ENCODE peak calls at places on chromosomes 16 and 17, in eight cellular contexts. G, W, E, V, A, X, L and Q are unnamed samples. For H3K4me1, the result is how much of the 10 kb centered on the place peaks cover.

GRCh38 chr17:50059759-50060273 is 3.9 kb downstream of the ITGA3 start:
- DNase-seq in G (no peak), W (no peak), E (no peak), V (no peak), A (no peak), X (no peak), L (peak), Q (no peak)

GRCh38 chr17:77161953-77162352 is 21.2 kb downstream of the SEC14L1 start:
- DNase-seq in G (no peak), W (no peak), E (no peak), V (no peak), A (no peak), X (no peak), L (no peak), Q (no peak)

GRCh38 chr16:84109598-84110325 is 7.0 kb downstream of the MBTPS1 start:
- DNase-seq in G (no peak), W (no peak), E (no peak), V (no peak), A (no peak), X (no peak), L (no peak), Q (no peak)

GRCh38 chr16:85923153-85924021 is 24.4 kb downstream of the IRF8 start:
- DNase-seq in G (no peak), W (no peak), E (no peak), V (no peak), A (no peak), X (peak), L (peak), Q (no peak)

GRCh38 chr17:71396711-71397110 is 724.1 kb upstream of the SOX9 start:
- DNase-seq in G (no peak), W (no peak), E (no peak), V (no peak), A (no peak), X (no peak), L (no peak), Q (no peak)

GRCh38 chr16:8678068-8678927 is 3.9 kb downstream of the ABAT start:
- DNase-seq in G (no peak), W (no peak), E (no peak), V (no peak), A (no peak), X (peak), L (no peak), Q (no peak)

GRCh38 chr17:77924757-77925336 is 33.7 kb upstream of the TNRC6C start:
- DNase-seq in G (peak), W (peak), E (no peak), V (no peak), A (no peak), X (no peak), L (no peak), Q (no peak)

GRCh38 chr16:51150894-51151320 is at the start of gene SALL1:
- DNase-seq in G (no peak), W (no peak), E (peak), V (no peak), A (no peak), X (no peak), L (no peak), Q (no peak)

GRCh38 chr16:62664566-62664965 is 628.3 kb upstream of the CDH8 start:
- DNase-seq in G (peak), W (peak), E (no peak), V (no peak), A (no peak), X (no peak), L (no peak), Q (no peak)

GRCh38 chr16:75624921-75625334 is 1.8 kb upstream of the ADAT1 start:
- DNase-seq in G (no peak), W (no peak), E (no peak), V (peak), A (no peak), X (peak), L (no peak), Q (no peak)
- H3K27ac ChIP-seq in G (no peak), W (peak), E (no peak), V (no peak), A (no peak), X (peak), L (no peak), Q (no peak)

GRCh38 chr17:38627957-38628356 is 22.2 kb upstream of the SRCIN1 start:
- DNase-seq in G (no peak), W (no peak), E (no peak), V (no peak), A (no peak), X (no peak), L (no peak), Q (no peak)
- H3K4me1 ChIP-seq in G (under half), W (under half), E (under half), V (under half), A (under half), X (under half), L (under half), Q (under half)

GRCh38 chr16:2842340-2843000 is 12.4 kb downstream of the ZG16B start:
- DNase-seq in G (peak), W (peak), E (no peak), V (no peak), A (peak), X (no peak), L (peak), Q (peak)
- TF ChIP-seq CTCF in G (no peak), W (peak), E (no peak), V (peak), A (peak), X (peak), L (peak), Q (peak)

DNA sequence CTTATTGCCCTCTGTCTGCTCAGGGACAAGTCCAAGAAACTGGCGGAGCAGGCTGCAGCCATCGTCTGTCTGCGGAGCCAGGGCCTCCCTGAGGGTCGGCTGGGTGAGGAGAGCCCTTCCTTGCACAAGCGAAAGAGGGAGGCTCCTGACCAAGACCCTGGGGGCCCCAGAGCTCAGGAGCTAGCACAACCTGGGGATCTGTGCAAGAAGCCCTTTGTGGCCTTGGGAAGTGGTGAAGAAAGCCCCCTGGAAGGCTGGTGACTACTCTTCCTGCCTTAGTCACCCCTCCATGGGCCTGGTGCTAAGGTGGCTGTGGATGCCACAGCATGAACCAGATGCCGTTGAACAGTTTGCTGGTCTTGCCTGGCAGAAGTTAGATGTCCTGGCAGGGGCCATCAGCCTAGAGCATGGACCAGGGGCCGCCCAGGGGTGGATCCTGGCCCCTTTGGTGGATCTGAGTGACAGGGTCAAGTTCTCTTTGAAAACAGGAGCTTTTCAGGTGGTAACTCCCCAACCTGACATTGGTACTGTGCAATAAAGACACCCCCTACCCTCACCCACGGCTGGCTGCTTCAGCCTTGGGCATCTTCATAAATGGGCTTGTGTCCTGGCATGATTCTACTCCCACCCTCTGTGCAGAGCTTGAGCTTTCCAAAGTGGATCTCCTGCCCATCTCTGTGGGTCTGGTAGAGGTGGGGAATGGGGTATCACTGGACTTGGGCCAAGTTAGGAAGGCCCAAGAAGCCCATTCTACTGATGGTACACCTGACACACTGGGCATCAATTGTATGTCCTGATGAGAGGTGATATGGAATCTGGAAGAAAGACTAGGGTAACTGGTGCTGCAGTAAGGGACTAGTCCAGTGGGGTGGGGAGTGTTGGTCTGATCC is 6.2 kb upstream of the NFATC3 start:
- DNase-seq in G (no peak), W (no peak), E (no peak), V (no peak), A (no peak), X (no peak), L (no peak), Q (no peak)
- H3K27ac ChIP-seq in G (peak), W (no peak), E (peak), V (no peak), A (peak), X (peak), L (peak), Q (peak)

GRCh38 chr16:81464279-81464678 is 19.7 kb downstream of the CMIP start:
- DNase-seq in G (no peak), W (no peak), E (no peak), V (no peak), A (no peak), X (no peak), L (no peak), Q (no peak)

GRCh38 chr16:81461243-81461642 is 16.6 kb downstream of the CMIP start:
- DNase-seq in G (no peak), W (no peak), E (no peak), V (no peak), A (no peak), X (no peak), L (no peak), Q (no peak)

GRCh38 chr16:81461756-81462155 is 17.1 kb downstream of the CMIP start:
- DNase-seq in G (no peak), W (no peak), E (no peak), V (no peak), A (no peak), X (no peak), L (no peak), Q (no peak)

GRCh38 chr16:81463296-81463890 is 18.8 kb downstream of the CMIP start:
- DNase-seq in G (no peak), W (no peak), E (no peak), V (no peak), A (no peak), X (no peak), L (no peak), Q (no peak)

GRCh38 chr16:81462683-81463082 is 18.1 kb downstream of the CMIP start:
- DNase-seq in G (no peak), W (no peak), E (no peak), V (no peak), A (no peak), X (no peak), L (no peak), Q (peak)
- H3K4me1 ChIP-seq in G (under half), W (under half), E (under half), V (half or more), A (under half), X (under half), L (under half), Q (under half)

GRCh38 chr17:48037036-48037881 is at the start of gene COPZ2:
- DNase-seq in G (peak), W (peak), E (peak), V (peak), A (peak), X (peak), L (peak), Q (peak)
- TF ChIP-seq CTCF in G (no peak), W (peak), E (peak), V (peak), A (peak), X (peak), L (peak), Q (peak)

GRCh38 chr16:4359914-4360313 is 8.8 kb upstream of the PAM16 start:
- DNase-seq in G (no peak), W (no peak), E (no peak), V (no peak), A (no peak), X (no peak), L (no peak), Q (no peak)
- H3K27ac ChIP-seq in G (no peak), W (no peak), E (no peak), V (no peak), A (no peak), X (no peak), L (no peak), Q (no peak)